ENCODE peak calls at places on chromosomes 1 and 21, in eight cellular contexts. One of them, this sample, is unnamed.

GRCh38 chr21:42097860-42098259 is 26.7 kb downstream of the UMODL1 start:
- DNase-seq in stimulated activated CD4-positive, alpha-beta T cell treated with anti-CD3 and anti-CD28 coated beads, Interleukin-12 subunit alpha, Interleukin-12 subunit beta, amount 100 ng/mL, for 4 hours: no peak
- DNase-seq in fibroblast of gingiva: peak
- DNase-seq in Peyer's patch: peak
- DNase-seq in Caco-2: peak
- DNase-seq in RWPE1: peak
- DNase-seq in NCI-H2081: peak
- DNase-seq in naive B cell: no peak
- DNase-seq in this sample: no peak

GRCh38 chr1:209456878-209457277 is 126.6 kb upstream of the CAMK1G start:
- DNase-seq in fibroblast of gingiva: no peak
- DNase-seq in NCI-H2081: no peak
- DNase-seq in naive B cell: no peak
- DNase-seq in RWPE1: no peak
- DNase-seq in Peyer's patch: no peak
- DNase-seq in stimulated activated CD4-positive, alpha-beta T cell treated with anti-CD3 and anti-CD28 coated beads, Interleukin-12 subunit alpha, Interleukin-12 subunit beta, amount 100 ng/mL, for 4 hours: no peak
- DNase-seq in Caco-2: no peak
- DNase-seq in this sample: no peak

GRCh38 chr1:239297910-239298309 is 88.5 kb upstream of the CHRM3 start:
- DNase-seq in stimulated activated CD4-positive, alpha-beta T cell treated with anti-CD3 and anti-CD28 coated beads, Interleukin-12 subunit alpha, Interleukin-12 subunit beta, amount 100 ng/mL, for 4 hours: no peak
- DNase-seq in RWPE1: no peak
- DNase-seq in fibroblast of gingiva: no peak
- DNase-seq in naive B cell: no peak
- DNase-seq in Peyer's patch: no peak
- DNase-seq in NCI-H2081: no peak
- DNase-seq in Caco-2: no peak
- DNase-seq in this sample: no peak

GRCh38 chr1:219236095-219236494 is 62.4 kb downstream of the LYPLAL1 start:
- DNase-seq in Peyer's patch: no peak
- DNase-seq in naive B cell: no peak
- DNase-seq in NCI-H2081: no peak
- DNase-seq in RWPE1: no peak
- DNase-seq in Caco-2: no peak
- DNase-seq in fibroblast of gingiva: no peak
- DNase-seq in stimulated activated CD4-positive, alpha-beta T cell treated with anti-CD3 and anti-CD28 coated beads, Interleukin-12 subunit alpha, Interleukin-12 subunit beta, amount 100 ng/mL, for 4 hours: no peak
- DNase-seq in this sample: no peak

GRCh38 chr1:1116701-1117468 is 996 bp upstream of the C1orf159 start:
- DNase-seq in NCI-H2081: no peak
- DNase-seq in fibroblast of gingiva: no peak
- DNase-seq in Caco-2: peak
- DNase-seq in stimulated activated CD4-positive, alpha-beta T cell treated with anti-CD3 and anti-CD28 coated beads, Interleukin-12 subunit alpha, Interleukin-12 subunit beta, amount 100 ng/mL, for 4 hours: no peak
- DNase-seq in Peyer's patch: no peak
- DNase-seq in RWPE1: peak
- DNase-seq in naive B cell: peak
- DNase-seq in this sample: no peak

GRCh38 chr1:157878059-157878458 is 36.5 kb upstream of the CD5L start:
- DNase-seq in fibroblast of gingiva: peak
- DNase-seq in Caco-2: no peak
- DNase-seq in Peyer's patch: no peak
- DNase-seq in naive B cell: no peak
- DNase-seq in RWPE1: peak
- DNase-seq in NCI-H2081: no peak
- DNase-seq in stimulated activated CD4-positive, alpha-beta T cell treated with anti-CD3 and anti-CD28 coated beads, Interleukin-12 subunit alpha, Interleukin-12 subunit beta, amount 100 ng/mL, for 4 hours: no peak
- DNase-seq in this sample: peak

GRCh38 chr1:228081578-228082259 is 789 bp upstream of the ARF1 start:
- DNase-seq in Peyer's patch: no peak
- DNase-seq in stimulated activated CD4-positive, alpha-beta T cell treated with anti-CD3 and anti-CD28 coated beads, Interleukin-12 subunit alpha, Interleukin-12 subunit beta, amount 100 ng/mL, for 4 hours: no peak
- DNase-seq in naive B cell: no peak
- DNase-seq in Caco-2: no peak
- DNase-seq in NCI-H2081: no peak
- DNase-seq in RWPE1: no peak
- DNase-seq in fibroblast of gingiva: no peak
- DNase-seq in this sample: peak

GRCh38 chr1:26221094-26221493 is 12.9 kb upstream of the CEP85 start:
- DNase-seq in stimulated activated CD4-positive, alpha-beta T cell treated with anti-CD3 and anti-CD28 coated beads, Interleukin-12 subunit alpha, Interleukin-12 subunit beta, amount 100 ng/mL, for 4 hours: no peak
- DNase-seq in naive B cell: no peak
- DNase-seq in RWPE1: no peak
- DNase-seq in Peyer's patch: peak
- DNase-seq in Caco-2: no peak
- DNase-seq in fibroblast of gingiva: no peak
- DNase-seq in NCI-H2081: no peak
- DNase-seq in this sample: no peak

GRCh38 chr21:43787180-43787533 is 2.2 kb upstream of the RRP1 start:
- DNase-seq in fibroblast of gingiva: no peak
- DNase-seq in naive B cell: no peak
- DNase-seq in RWPE1: no peak
- DNase-seq in stimulated activated CD4-positive, alpha-beta T cell treated with anti-CD3 and anti-CD28 coated beads, Interleukin-12 subunit alpha, Interleukin-12 subunit beta, amount 100 ng/mL, for 4 hours: no peak
- DNase-seq in Caco-2: no peak
- DNase-seq in Peyer's patch: no peak
- DNase-seq in NCI-H2081: no peak
- DNase-seq in this sample: no peak

GRCh38 chr1:80217377-80217986 is 1211.0 kb upstream of the ADGRL4 start:
- DNase-seq in Caco-2: no peak
- DNase-seq in fibroblast of gingiva: peak
- DNase-seq in NCI-H2081: peak
- DNase-seq in naive B cell: no peak
- DNase-seq in stimulated activated CD4-positive, alpha-beta T cell treated with anti-CD3 and anti-CD28 coated beads, Interleukin-12 subunit alpha, Interleukin-12 subunit beta, amount 100 ng/mL, for 4 hours: no peak
- DNase-seq in Peyer's patch: no peak
- DNase-seq in RWPE1: peak
- DNase-seq in this sample: peak

GRCh38 chr1:232319106-232319505 is 310.8 kb downstream of the SIPA1L2 start:
- DNase-seq in fibroblast of gingiva: no peak
- DNase-seq in RWPE1: peak
- DNase-seq in naive B cell: no peak
- DNase-seq in Caco-2: peak
- DNase-seq in NCI-H2081: no peak
- DNase-seq in stimulated activated CD4-positive, alpha-beta T cell treated with anti-CD3 and anti-CD28 coated beads, Interleukin-12 subunit alpha, Interleukin-12 subunit beta, amount 100 ng/mL, for 4 hours: no peak
- DNase-seq in Peyer's patch: no peak
- DNase-seq in this sample: no peak

GRCh38 chr1:173112129-173112528 is 61.4 kb upstream of the TNFSF18 start:
- DNase-seq in RWPE1: no peak
- DNase-seq in stimulated activated CD4-positive, alpha-beta T cell treated with anti-CD3 and anti-CD28 coated beads, Interleukin-12 subunit alpha, Interleukin-12 subunit beta, amount 100 ng/mL, for 4 hours: no peak
- DNase-seq in Peyer's patch: no peak
- DNase-seq in fibroblast of gingiva: peak
- DNase-seq in NCI-H2081: no peak
- DNase-seq in naive B cell: peak
- DNase-seq in Caco-2: no peak
- DNase-seq in this sample: peak

GRCh38 chr1:27147842-27148518 is 6.9 kb downstream of the SLC9A1 start:
- DNase-seq in stimulated activated CD4-positive, alpha-beta T cell treated with anti-CD3 and anti-CD28 coated beads, Interleukin-12 subunit alpha, Interleukin-12 subunit beta, amount 100 ng/mL, for 4 hours: no peak
- DNase-seq in NCI-H2081: no peak
- DNase-seq in fibroblast of gingiva: no peak
- DNase-seq in Peyer's patch: no peak
- DNase-seq in Caco-2: no peak
- DNase-seq in RWPE1: no peak
- DNase-seq in naive B cell: no peak
- DNase-seq in this sample: peak

GRCh38 chr21:25862112-25862511 is 127.3 kb downstream of the GABPA start:
- DNase-seq in stimulated activated CD4-positive, alpha-beta T cell treated with anti-CD3 and anti-CD28 coated beads, Interleukin-12 subunit alpha, Interleukin-12 subunit beta, amount 100 ng/mL, for 4 hours: no peak
- DNase-seq in RWPE1: no peak
- DNase-seq in naive B cell: no peak
- DNase-seq in Caco-2: no peak
- DNase-seq in fibroblast of gingiva: no peak
- DNase-seq in NCI-H2081: no peak
- DNase-seq in Peyer's patch: no peak
- DNase-seq in this sample: no peak

GRCh38 chr1:33420870-33421775 is 9.8 kb downstream of the PHC2 start:
- DNase-seq in stimulated activated CD4-positive, alpha-beta T cell treated with anti-CD3 and anti-CD28 coated beads, Interleukin-12 subunit alpha, Interleukin-12 subunit beta, amount 100 ng/mL, for 4 hours: no peak
- DNase-seq in Peyer's patch: no peak
- DNase-seq in RWPE1: no peak
- DNase-seq in NCI-H2081: no peak
- DNase-seq in naive B cell: no peak
- DNase-seq in Caco-2: no peak
- DNase-seq in fibroblast of gingiva: no peak
- DNase-seq in this sample: no peak

GRCh38 chr1:155977607-155978324 is 581 bp downstream of the ARHGEF2 start:
- DNase-seq in naive B cell: no peak
- DNase-seq in RWPE1: peak
- DNase-seq in fibroblast of gingiva: no peak
- DNase-seq in Caco-2: no peak
- DNase-seq in Peyer's patch: peak
- DNase-seq in NCI-H2081: peak
- DNase-seq in stimulated activated CD4-positive, alpha-beta T cell treated with anti-CD3 and anti-CD28 coated beads, Interleukin-12 subunit alpha, Interleukin-12 subunit beta, amount 100 ng/mL, for 4 hours: peak
- DNase-seq in this sample: no peak

GRCh38 chr1:7107109-7107830 is 322.0 kb downstream of the CAMTA1 start:
- DNase-seq in RWPE1: no peak
- DNase-seq in Peyer's patch: no peak
- DNase-seq in NCI-H2081: no peak
- DNase-seq in stimulated activated CD4-positive, alpha-beta T cell treated with anti-CD3 and anti-CD28 coated beads, Interleukin-12 subunit alpha, Interleukin-12 subunit beta, amount 100 ng/mL, for 4 hours: no peak
- DNase-seq in fibroblast of gingiva: no peak
- DNase-seq in naive B cell: no peak
- DNase-seq in Caco-2: no peak
- DNase-seq in this sample: no peak

GRCh38 chr1:15952317-15953258 is 23.3 kb downstream of the ZBTB17 start:
- DNase-seq in stimulated activated CD4-positive, alpha-beta T cell treated with anti-CD3 and anti-CD28 coated beads, Interleukin-12 subunit alpha, Interleukin-12 subunit beta, amount 100 ng/mL, for 4 hours: no peak
- DNase-seq in Caco-2: no peak
- DNase-seq in fibroblast of gingiva: peak
- DNase-seq in naive B cell: no peak
- DNase-seq in RWPE1: peak
- DNase-seq in NCI-H2081: no peak
- DNase-seq in Peyer's patch: peak
- DNase-seq in this sample: no peak

GRCh38 chr1:94953741-94954140 is 26.8 kb upstream of the CNN3 start:
- DNase-seq in NCI-H2081: no peak
- DNase-seq in Caco-2: no peak
- DNase-seq in stimulated activated CD4-positive, alpha-beta T cell treated with anti-CD3 and anti-CD28 coated beads, Interleukin-12 subunit alpha, Interleukin-12 subunit beta, amount 100 ng/mL, for 4 hours: no peak
- DNase-seq in Peyer's patch: no peak
- DNase-seq in fibroblast of gingiva: no peak
- DNase-seq in naive B cell: no peak
- DNase-seq in RWPE1: no peak
- DNase-seq in this sample: no peak

GRCh38 chr1:183757061-183757460 is 47.9 kb upstream of the RGL1 start:
- DNase-seq in RWPE1: peak
- DNase-seq in Peyer's patch: no peak
- DNase-seq in NCI-H2081: no peak
- DNase-seq in fibroblast of gingiva: peak
- DNase-seq in naive B cell: no peak
- DNase-seq in stimulated activated CD4-positive, alpha-beta T cell treated with anti-CD3 and anti-CD28 coated beads, Interleukin-12 subunit alpha, Interleukin-12 subunit beta, amount 100 ng/mL, for 4 hours: no peak
- DNase-seq in Caco-2: no peak
- DNase-seq in this sample: no peak

GRCh38 chr1:169974067-169974466 is 80.4 kb upstream of the SCYL3 start:
- DNase-seq in Peyer's patch: no peak
- DNase-seq in fibroblast of gingiva: no peak
- DNase-seq in stimulated activated CD4-positive, alpha-beta T cell treated with anti-CD3 and anti-CD28 coated beads, Interleukin-12 subunit alpha, Interleukin-12 subunit beta, amount 100 ng/mL, for 4 hours: no peak
- DNase-seq in naive B cell: no peak
- DNase-seq in NCI-H2081: no peak
- DNase-seq in Caco-2: no peak
- DNase-seq in RWPE1: no peak
- DNase-seq in this sample: no peak

This sample was measured in OCI-LY7.